ENCODE peak calls at places on chromosomes 1 and 21, in six cellular contexts. C is SK-MEL-5; A is stimulated activated CD4-positive, alpha-beta T cell treated with anti-CD3 and anti-CD28 coated beads, Interleukin-4, amount 100 ng/mL, for 1 hour; R is amniotic epithelial cell; K is fibroblast of pulmonary artery; Z is astrocyte of the spinal cord. M is an unnamed sample.

GRCh38 chr1:165259236-165259635 is 97.3 kb downstream of the LMX1A start:
- DNase-seq in C (no peak), A (no peak), R (no peak), K (no peak), Z (no peak), M (no peak)

GRCh38 chr1:228299901-228300300 is 92.1 kb downstream of the OBSCN start:
- DNase-seq in C (no peak), A (no peak), R (no peak), K (no peak), Z (no peak), M (no peak)

GRCh38 chr1:1367238-1367796 is 7.7 kb downstream of the AURKAIP1 start:
- DNase-seq in C (no peak), A (no peak), R (no peak), K (no peak), Z (no peak), M (no peak)

GRCh38 chr1:27380223-27380622 is 2.9 kb downstream of the CD164L2 start:
- DNase-seq in C (no peak), A (no peak), R (no peak), K (no peak), Z (no peak), M (no peak)

GRCh38 chr1:11550664-11551283 is 71.8 kb downstream of the DISP3 start:
- DNase-seq in C (peak), A (peak), R (peak), K (peak), Z (peak), M (peak)

GRCh38 chr1:169468982-169469381 is 16.8 kb downstream of the SLC19A2 start:
- DNase-seq in C (no peak), A (no peak), R (no peak), K (no peak), Z (no peak), M (peak)

GRCh38 chr1:203084588-203085527 is 954 bp downstream of the MYOG start:
- DNase-seq in C (peak), A (no peak), R (no peak), K (no peak), Z (no peak), M (no peak)

GRCh38 chr1:197917813-197918646 is 858 bp downstream of the LHX9 start:
- DNase-seq in C (no peak), A (peak), R (no peak), K (no peak), Z (no peak), M (no peak)

GRCh38 chr1:231866392-231867331 is 240.1 kb downstream of the DISC1 start:
- DNase-seq in C (peak), A (peak), R (peak), K (peak), Z (peak), M (peak)

GRCh38 chr1:246705368-246705767 is 18.8 kb upstream of the SCCPDH start:
- DNase-seq in C (no peak), A (no peak), R (peak), K (peak), Z (peak), M (no peak)

GRCh38 chr21:34630536-34631143 is 15.7 kb upstream of the RCAN1 start:
- DNase-seq in C (peak), A (no peak), R (peak), K (peak), Z (peak), M (peak)

GRCh38 chr1:17259233-17259873 is 10.5 kb downstream of the PADI3 start:
- DNase-seq in C (no peak), A (no peak), R (peak), K (no peak), Z (peak), M (peak)

GRCh38 chr1:202197670-202198359 is 4.2 kb downstream of the LGR6 start:
- DNase-seq in C (no peak), A (no peak), R (no peak), K (no peak), Z (no peak), M (no peak)

GRCh38 chr21:42499430-42500106 is 3.5 kb upstream of the RSPH1 start:
- DNase-seq in C (no peak), A (no peak), R (no peak), K (no peak), Z (no peak), M (no peak)

GRCh38 chr1:170261669-170262068 is 115.9 kb downstream of the NTMT2 start:
- DNase-seq in C (no peak), A (no peak), R (no peak), K (no peak), Z (peak), M (peak)

GRCh38 chr1:156889802-156890585 is 3.5 kb upstream of the PEAR1 start:
- DNase-seq in C (peak), A (peak), R (peak), K (peak), Z (peak), M (peak)

GRCh38 chr1:54645806-54646676 is 4.5 kb downstream of the MROH7 start:
- DNase-seq in C (no peak), A (no peak), R (no peak), K (peak), Z (no peak), M (no peak)

GRCh38 chr1:15272009-15272781 is 25.2 kb downstream of the FHAD1 start:
- DNase-seq in C (peak), A (peak), R (peak), K (peak), Z (peak), M (peak)

GRCh38 chr1:235102993-235103411 is 25.6 kb downstream of the TOMM20 start:
- DNase-seq in C (no peak), A (no peak), R (peak), K (no peak), Z (no peak), M (no peak)

GRCh38 chr1:153227810-153228209 is 10.4 kb downstream of the PRR9 start:
- DNase-seq in C (no peak), A (no peak), R (no peak), K (no peak), Z (no peak), M (no peak)

GRCh38 chr1:38608202-38608864 is 251.2 kb downstream of the RRAGC start:
- DNase-seq in C (peak), A (no peak), R (peak), K (peak), Z (no peak), M (peak)

GRCh38 chr1:35316264-35316663 is 47.8 kb downstream of the ZMYM4 start:
- DNase-seq in C (no peak), A (no peak), R (no peak), K (no peak), Z (no peak), M (no peak)

M was measured in RPMI7951.